ENCODE peak calls at places on chromosomes 6 and 20, in ten cellular contexts. X is fibroblast of mammary gland, K is IMR-90, U is NB4, Z is foreskin fibroblast, P is astrocyte of the spinal cord, D is Caco-2, N is lower lobe of right lung, M is mucosa of descending colon, R is uterus. O is an unnamed sample.

GRCh38 chr6:12265795-12266194 is 24.4 kb upstream of the EDN1 start:
- DNase-seq in D (no peak), N (no peak), M (no peak), U (peak), X (peak), K (peak), Z (peak), P (peak), R (no peak), O (peak)

GRCh38 chr20:11719153-11719552 is 198.5 kb upstream of the BTBD3 start:
- DNase-seq in D (no peak), K (no peak), N (no peak), Z (no peak), U (no peak), M (no peak), X (no peak), P (no peak), R (no peak), O (no peak)

GRCh38 chr6:26172496-26172958 is 85.3 kb downstream of the HFE start:
- DNase-seq in M (no peak), D (no peak), Z (no peak), K (peak), X (peak), U (peak), N (no peak), P (peak), R (no peak), O (peak)

GRCh38 chr6:111806561-111807497 is 66.4 kb downstream of the FYN start:
- DNase-seq in N (no peak), D (no peak), P (no peak), R (no peak), U (no peak), X (no peak), K (no peak), Z (no peak), M (no peak), O (no peak)

GRCh38 chr6:30743099-30744053 is 889 bp upstream of the FLOT1 start:
- DNase-seq in R (peak), K (peak), M (peak), D (no peak), X (peak), Z (no peak), U (peak), P (no peak), N (peak), O (no peak)

GRCh38 chr6:143579703-143580102 is 68.2 kb upstream of the FUCA2 start:
- DNase-seq in U (no peak), X (peak), N (no peak), M (no peak), K (peak), R (peak), D (no peak), Z (peak), P (peak), O (peak)

GRCh38 chr20:17533396-17533795 is 2.2 kb upstream of the BFSP1 start:
- DNase-seq in U (peak), N (no peak), D (peak), P (peak), Z (peak), R (no peak), X (peak), M (no peak), K (peak), O (peak)

GRCh38 chr6:155026366-155027045 is 31.4 kb downstream of the TIAM2 start:
- DNase-seq in P (peak), M (no peak), R (peak), K (peak), Z (peak), X (peak), U (peak), D (no peak), N (no peak), O (peak)

GRCh38 chr6:74870403-74870802 is 335.4 kb downstream of the COL12A1 start:
- DNase-seq in Z (no peak), N (no peak), X (peak), D (peak), R (no peak), U (peak), P (peak), K (no peak), M (no peak), O (peak)

GRCh38 chr6:109799664-109800063 is 108.6 kb downstream of the FIG4 start:
- DNase-seq in R (no peak), P (no peak), K (no peak), X (peak), D (no peak), Z (no peak), N (no peak), M (no peak), U (no peak), O (no peak)

GRCh38 chr6:113476937-113477839 is 380.0 kb upstream of the MARCKS start:
- DNase-seq in R (no peak), Z (peak), N (no peak), U (no peak), X (peak), M (no peak), K (peak), D (no peak), P (no peak), O (peak)

GRCh38 chr6:63475707-63476106 is 96.6 kb upstream of the LOC128125822 start:
- DNase-seq in U (no peak), D (no peak), N (no peak), P (no peak), M (no peak), K (no peak), R (no peak), X (no peak), Z (no peak), O (no peak)

GRCh38 chr6:2819891-2820814 is 21.5 kb downstream of the SERPINB1 start:
- DNase-seq in X (no peak), U (peak), Z (no peak), P (peak), K (peak), D (no peak), R (no peak), M (no peak), N (no peak), O (no peak)

GRCh38 chr6:5672581-5673011 is 334.1 kb downstream of the NRN1 start:
- DNase-seq in K (peak), R (peak), M (no peak), N (no peak), X (peak), Z (peak), P (peak), U (no peak), D (no peak), O (peak)

GRCh38 chr20:35578469-35578868 is 36.6 kb downstream of the ERGIC3 start:
- DNase-seq in R (no peak), M (peak), K (no peak), D (no peak), P (no peak), X (peak), Z (peak), N (peak), U (no peak), O (no peak)

GRCh38 chr20:58519940-58520712 is 4.9 kb upstream of the APCDD1L start:
- DNase-seq in M (no peak), X (no peak), Z (no peak), K (no peak), P (no peak), U (no peak), N (no peak), R (no peak), D (no peak), O (no peak)

GRCh38 chr6:149964243-149965190 is 774 bp downstream of the ULBP1 start:
- DNase-seq in Z (peak), P (peak), R (no peak), M (peak), K (peak), U (no peak), X (peak), N (no peak), D (no peak), O (peak)
- H3K4me3 ChIP-seq in Z (peak), P (peak), R (peak), M (no peak), K (peak), U (no peak), X (peak), N (peak), D (peak), O (peak)

GRCh38 chr20:56924976-56925695 is 296.0 kb downstream of the TFAP2C start:
- DNase-seq in R (no peak), D (no peak), N (no peak), P (no peak), K (no peak), X (no peak), M (no peak), Z (no peak), U (no peak), O (no peak)

GRCh38 chr20:56924316-56924975 is 295.3 kb downstream of the TFAP2C start:
- DNase-seq in U (no peak), M (no peak), X (no peak), K (no peak), P (peak), D (no peak), Z (no peak), R (no peak), N (no peak), O (no peak)

GRCh38 chr20:56928007-56928406 is 298.9 kb downstream of the TFAP2C start:
- DNase-seq in D (no peak), U (no peak), R (no peak), X (no peak), N (no peak), Z (no peak), K (no peak), P (no peak), M (no peak), O (no peak)

GRCh38 chr20:56926501-56926900 is 297.4 kb downstream of the TFAP2C start:
- DNase-seq in U (no peak), Z (no peak), M (no peak), N (no peak), R (no peak), X (no peak), K (no peak), P (no peak), D (no peak), O (no peak)

DNA sequence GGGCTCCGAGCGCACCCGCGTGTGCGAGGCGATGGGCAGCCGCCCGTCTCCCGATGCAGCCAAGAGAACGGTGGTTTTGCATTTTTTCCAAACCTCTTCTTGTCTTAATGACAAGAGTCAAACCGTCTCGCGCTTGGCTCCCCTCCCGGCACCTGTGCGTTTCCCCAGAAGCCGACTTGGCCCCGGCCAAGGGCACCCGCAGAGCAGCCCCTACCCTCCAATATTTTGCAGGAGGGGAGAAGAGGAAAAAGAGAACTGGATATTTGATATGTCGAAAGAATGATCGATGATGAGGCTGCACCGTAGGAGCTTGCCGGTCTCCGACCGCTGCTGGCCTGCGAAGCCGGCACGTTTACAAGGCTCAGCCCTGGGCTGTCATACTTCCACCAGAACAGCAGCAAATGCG is 296.6 kb downstream of the TFAP2C start:
- DNase-seq in X (no peak), D (no peak), Z (peak), K (no peak), N (no peak), M (no peak), U (no peak), P (no peak), R (no peak), O (no peak)
- H3K4me3 ChIP-seq in X (no peak), D (no peak), Z (peak), K (no peak), N (no peak), M (no peak), U (no peak), P (no peak), R (no peak), O (peak)

DNA sequence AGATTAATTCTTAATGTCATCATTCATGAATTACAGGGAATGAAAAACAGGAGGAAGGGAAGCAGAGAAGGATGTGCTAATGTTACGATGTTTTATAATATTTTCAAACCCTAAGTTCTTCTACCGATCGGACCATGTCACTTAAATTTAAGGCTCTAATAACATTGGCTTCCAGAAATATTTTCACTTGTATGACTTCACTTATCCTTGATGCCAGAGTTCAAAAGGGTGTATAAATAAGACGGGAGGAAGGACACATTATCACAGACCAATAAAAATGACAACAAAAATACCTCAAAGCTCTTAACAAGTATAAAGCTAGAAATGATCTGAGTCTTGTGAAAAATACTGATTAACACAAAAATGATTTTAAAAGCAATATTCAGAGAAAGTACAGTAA is 370.4 kb upstream of the CITED2 start:
- DNase-seq in D (no peak), K (no peak), P (no peak), X (no peak), M (no peak), U (no peak), R (no peak), Z (no peak), N (no peak), O (peak)
- H3K4me3 ChIP-seq in D (no peak), K (no peak), P (no peak), X (no peak), M (no peak), U (no peak), R (no peak), Z (no peak), N (no peak), O (no peak)

DNA sequence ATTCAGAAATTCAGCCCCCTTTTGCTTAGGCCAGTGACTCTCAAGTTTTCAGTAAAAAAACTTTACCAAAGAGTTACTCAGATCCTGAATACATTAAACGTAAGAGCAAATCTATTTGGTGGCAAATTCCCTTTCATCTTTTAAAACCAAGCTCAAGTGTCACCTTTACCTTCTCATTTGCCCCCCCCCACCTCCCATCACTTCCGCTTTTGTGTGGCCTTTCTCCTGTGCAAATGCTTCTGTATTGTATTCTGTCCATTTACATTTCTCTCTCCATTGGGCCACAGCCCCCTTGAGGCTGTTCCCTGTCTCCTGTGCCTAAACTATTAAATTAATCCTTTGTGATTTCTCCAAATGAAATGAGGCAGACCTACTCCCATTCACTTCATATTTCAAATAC is 1.9 kb downstream of the NOL7 start:
- DNase-seq in R (no peak), D (no peak), P (no peak), U (no peak), X (no peak), K (no peak), M (no peak), N (no peak), Z (no peak), O (no peak)
- H3K4me3 ChIP-seq in R (no peak), D (no peak), P (no peak), U (peak), X (no peak), K (no peak), M (no peak), N (no peak), Z (no peak), O (no peak)

GRCh38 chr6:27237089-27237723 is 10.3 kb upstream of the PRSS16 start:
- DNase-seq in K (peak), P (peak), N (no peak), D (peak), X (peak), Z (peak), M (no peak), U (peak), R (no peak), O (peak)
- H3K4me3 ChIP-seq in K (no peak), P (peak), N (no peak), D (no peak), X (peak), Z (peak), M (no peak), U (no peak), R (no peak), O (no peak)

GRCh38 chr6:132506869-132507813 is 5.8 kb downstream of the STX7 start:
- DNase-seq in P (no peak), U (no peak), M (no peak), X (no peak), R (no peak), D (no peak), N (no peak), K (no peak), Z (no peak), O (no peak)
- H3K4me3 ChIP-seq in P (no peak), U (no peak), M (no peak), X (no peak), R (no peak), D (no peak), N (no peak), K (no peak), Z (no peak), O (no peak)

GRCh38 chr20:19770375-19770774 is 12.3 kb downstream of the RIN2 start:
- DNase-seq in M (no peak), D (no peak), K (no peak), Z (no peak), R (no peak), X (no peak), U (no peak), N (no peak), P (no peak), O (no peak)

GRCh38 chr20:19773471-19773870 is 15.4 kb downstream of the RIN2 start:
- DNase-seq in M (no peak), Z (no peak), R (no peak), K (no peak), P (no peak), D (no peak), U (no peak), N (no peak), X (no peak), O (no peak)

GRCh38 chr20:19769516-19769915 is 11.5 kb downstream of the RIN2 start:
- DNase-seq in P (no peak), N (no peak), D (no peak), R (no peak), U (no peak), Z (no peak), M (no peak), X (no peak), K (no peak), O (no peak)

GRCh38 chr20:19774086-19774933 is 16.3 kb downstream of the RIN2 start:
- DNase-seq in M (no peak), Z (no peak), U (no peak), N (no peak), D (peak), P (no peak), R (no peak), X (no peak), K (no peak), O (peak)

DNA sequence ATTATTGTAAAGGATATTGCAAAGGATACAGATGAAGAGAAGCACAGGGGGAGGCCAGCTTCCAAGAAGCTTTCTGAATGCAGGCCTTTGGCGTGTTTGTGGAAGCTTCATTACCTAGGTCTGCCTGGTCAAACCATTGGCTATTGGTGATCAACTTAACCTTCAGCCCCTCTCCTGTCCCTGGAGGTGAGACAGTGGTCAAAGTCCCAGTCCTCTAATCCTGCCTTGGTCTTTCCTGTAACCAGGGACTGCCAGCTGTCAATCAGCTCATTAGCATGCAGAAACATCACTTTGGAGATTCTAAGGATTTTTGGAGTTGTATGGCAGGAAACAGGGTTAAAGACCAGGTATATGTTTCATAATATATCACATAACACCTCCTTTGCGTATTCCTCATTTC is 13.0 kb downstream of the RIN2 start:
- DNase-seq in P (no peak), U (no peak), R (no peak), K (no peak), Z (no peak), M (no peak), N (no peak), X (no peak), D (no peak), O (no peak)
- H3K4me3 ChIP-seq in P (no peak), U (no peak), R (no peak), K (no peak), Z (no peak), M (no peak), N (no peak), X (no peak), D (no peak), O (no peak)

DNA sequence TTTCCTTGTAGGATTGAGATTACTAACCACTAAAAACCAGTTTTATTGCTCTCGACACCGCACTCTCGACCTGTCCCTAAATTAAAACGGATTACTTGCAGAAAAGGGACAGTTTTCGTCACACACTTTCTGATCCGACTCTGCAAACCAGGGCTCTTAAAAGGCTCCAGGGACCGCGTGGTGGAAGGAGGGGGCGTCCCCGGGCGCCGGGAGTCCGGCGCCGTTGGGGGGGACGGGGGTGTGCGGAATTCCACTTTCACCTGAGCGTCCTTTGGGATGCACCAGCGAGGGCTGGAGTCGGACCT is 695 bp downstream of the MAK start:
- DNase-seq in M (no peak), P (peak), X (no peak), Z (no peak), K (no peak), N (no peak), U (peak), D (peak), R (no peak), O (no peak)
- H3K4me3 ChIP-seq in M (no peak), P (peak), X (peak), Z (peak), K (peak), N (peak), U (peak), D (peak), R (peak), O (peak)

O was measured in AG10803.